ENCODE peak calls at places on chromosomes 7 and 10, in six cellular contexts. H is IMR-90, N is mucosa of descending colon, U is neural progenitor cell, G is HCT116, J is astrocyte of the spinal cord. E is an unnamed sample.

GRCh38 chr7:156334636-156335035 is 305.9 kb upstream of the RNF32 start:
- DNase-seq in N (no peak), J (no peak), G (no peak), H (no peak), U (no peak), E (no peak)

GRCh38 chr7:142139597-142140501 is 28.3 kb downstream of the MGAM2 start:
- DNase-seq in J (no peak), G (no peak), H (no peak), N (no peak), U (no peak), E (no peak)

GRCh38 chr7:80087051-80087767 is 47.4 kb upstream of the GNAI1 start:
- DNase-seq in J (peak), N (no peak), H (peak), U (no peak), G (peak), E (peak)

GRCh38 chr7:39838326-39838725 is 111.7 kb upstream of the CDK13 start:
- DNase-seq in G (peak), J (peak), N (no peak), H (peak), U (no peak), E (peak)

GRCh38 chr7:2527505-2528464 is 8.2 kb downstream of the LFNG start:
- DNase-seq in H (peak), N (peak), U (no peak), J (peak), G (no peak), E (no peak)

GRCh38 chr7:2863461-2864066 is 19.5 kb upstream of the GNA12 start:
- DNase-seq in G (peak), U (no peak), J (peak), N (peak), H (peak), E (peak)

GRCh38 chr10:117375360-117376147 is at the start of gene PDZD8:
- DNase-seq in U (peak), H (peak), J (peak), G (peak), N (peak), E (peak)

GRCh38 chr10:68109312-68109711 is at the start of gene MYPN:
- DNase-seq in N (no peak), J (no peak), G (no peak), H (no peak), U (no peak), E (no peak)

GRCh38 chr7:94393251-94393758 is 1.4 kb upstream of the COL1A2 start:
- DNase-seq in J (no peak), U (peak), H (peak), G (no peak), N (no peak), E (no peak)

GRCh38 chr10:31581741-31582323 is 262.8 kb downstream of the ZEB1 start:
- DNase-seq in U (no peak), G (peak), J (no peak), H (no peak), N (no peak), E (no peak)

GRCh38 chr10:58175990-58176910 is 91.4 kb downstream of the IPMK start:
- DNase-seq in G (no peak), H (peak), N (no peak), U (peak), J (peak), E (no peak)

GRCh38 chr7:12322287-12322902 is 81.3 kb downstream of the VWDE start:
- DNase-seq in J (peak), G (peak), U (no peak), N (no peak), H (peak), E (peak)

GRCh38 chr10:21270976-21271375 is 254.5 kb downstream of the SKIDA1 start:
- DNase-seq in G (no peak), J (no peak), H (no peak), N (no peak), U (no peak), E (no peak)

GRCh38 chr10:112950714-112951348 is 784 bp downstream of the TCF7L2 start:
- DNase-seq in N (peak), H (peak), U (peak), J (peak), G (no peak), E (no peak)

GRCh38 chr7:131495679-131496498 is 60.5 kb downstream of the PODXL start:
- DNase-seq in H (no peak), G (no peak), U (no peak), N (no peak), J (no peak), E (no peak)

GRCh38 chr10:35215107-35215506 is 88.5 kb downstream of the CREM start:
- DNase-seq in H (no peak), N (no peak), G (no peak), U (no peak), J (no peak), E (no peak)

GRCh38 chr10:26781797-26782196 is 79.0 kb downstream of the ABI1 start:
- DNase-seq in G (no peak), H (peak), U (no peak), J (peak), N (no peak), E (no peak)

GRCh38 chr7:158492372-158492771 is 95.3 kb downstream of the PTPRN2 start:
- DNase-seq in J (no peak), N (no peak), H (no peak), G (no peak), U (no peak), E (no peak)

GRCh38 chr7:16708980-16709379 is 44.6 kb upstream of the TSPAN13 start:
- DNase-seq in J (peak), U (no peak), N (no peak), G (no peak), H (peak), E (peak)

GRCh38 chr10:124129471-124129870 is 36.1 kb upstream of the CHST15 start:
- DNase-seq in U (no peak), G (no peak), N (no peak), J (no peak), H (no peak), E (no peak)

GRCh38 chr7:129436335-129436923 is 2.2 kb downstream of the STRIP2 start:
- DNase-seq in H (no peak), G (no peak), N (no peak), U (no peak), J (no peak), E (no peak)

GRCh38 chr10:60534791-60535389 is 145.2 kb upstream of the ANK3 start:
- DNase-seq in J (no peak), H (no peak), G (no peak), N (no peak), U (no peak), E (no peak)

GRCh38 chr7:65307651-65308299 is 65.9 kb upstream of the ZNF92 start:
- DNase-seq in J (peak), H (peak), N (peak), U (peak), G (peak), E (peak)

GRCh38 chr7:44398953-44399574 is 73.7 kb upstream of the CAMK2B start:
- DNase-seq in G (no peak), H (peak), U (no peak), N (no peak), J (peak), E (no peak)

GRCh38 chr7:18399624-18400235 is 95.8 kb upstream of the HDAC9 start:
- DNase-seq in J (no peak), H (peak), U (peak), N (no peak), G (no peak), E (no peak)

GRCh38 chr10:106958591-106959328 is 205.7 kb downstream of the SORCS1 start:
- DNase-seq in U (no peak), N (no peak), J (no peak), G (no peak), H (no peak), E (no peak)

GRCh38 chr10:26881600-26882331 is 21.0 kb upstream of the ABI1 start:
- DNase-seq in G (peak), J (peak), U (peak), N (no peak), H (peak), E (peak)

GRCh38 chr7:41624818-41625217 is 78.1 kb downstream of the INHBA start:
- DNase-seq in U (no peak), J (peak), G (no peak), H (peak), N (no peak), E (no peak)

GRCh38 chr7:79084423-79084822 is 369.0 kb downstream of the MAGI2 start:
- DNase-seq in J (no peak), U (no peak), H (peak), N (no peak), G (no peak), E (no peak)

GRCh38 chr10:28721318-28721717 is 44.0 kb downstream of the BAMBI start:
- DNase-seq in J (no peak), H (no peak), U (no peak), N (no peak), G (no peak), E (no peak)

GRCh38 chr7:90817846-90818245 is 221.7 kb downstream of the CDK14 start:
- DNase-seq in U (peak), J (no peak), H (no peak), G (no peak), N (no peak), E (no peak)
- H3K4me3 ChIP-seq in U (no peak), J (no peak), H (no peak), G (no peak), N (no peak), E (no peak)

GRCh38 chr10:3786295-3786981 is 1.4 kb upstream of the KLF6 start:
- DNase-seq in H (peak), G (peak), N (peak), U (peak), J (peak), E (no peak)
- H3K4me3 ChIP-seq in H (no peak), G (peak), N (peak), U (peak), J (peak), E (peak)

DNA sequence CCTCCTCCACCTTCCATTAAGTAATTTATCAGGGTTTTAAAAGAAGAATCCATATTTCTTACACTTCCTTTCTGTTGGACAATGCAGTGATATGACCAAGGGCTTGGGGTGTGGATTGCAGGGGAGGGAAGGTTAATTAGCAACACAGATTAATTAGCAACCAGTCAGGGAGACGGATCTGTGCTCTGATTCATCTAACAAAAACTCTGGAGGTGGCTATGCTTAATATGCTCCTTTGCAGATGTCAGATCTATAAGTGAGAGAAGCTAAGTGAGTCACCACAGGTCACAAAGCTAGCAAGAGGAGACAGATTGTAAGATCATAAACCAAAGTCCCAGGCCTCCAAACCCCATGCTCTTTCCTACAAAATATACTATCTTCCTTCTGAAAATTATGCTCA is 178.8 kb upstream of the ITGB1 start:
- DNase-seq in N (no peak), U (no peak), H (peak), J (peak), G (peak), E (no peak)
- H3K4me3 ChIP-seq in N (no peak), U (no peak), H (no peak), J (no peak), G (peak), E (no peak)

GRCh38 chr7:82384779-82385178 is 58.8 kb downstream of the CACNA2D1 start:
- DNase-seq in U (no peak), H (no peak), G (no peak), J (no peak), N (no peak), E (no peak)
- H3K4me3 ChIP-seq in U (no peak), H (no peak), G (no peak), J (no peak), N (no peak), E (no peak)

DNA sequence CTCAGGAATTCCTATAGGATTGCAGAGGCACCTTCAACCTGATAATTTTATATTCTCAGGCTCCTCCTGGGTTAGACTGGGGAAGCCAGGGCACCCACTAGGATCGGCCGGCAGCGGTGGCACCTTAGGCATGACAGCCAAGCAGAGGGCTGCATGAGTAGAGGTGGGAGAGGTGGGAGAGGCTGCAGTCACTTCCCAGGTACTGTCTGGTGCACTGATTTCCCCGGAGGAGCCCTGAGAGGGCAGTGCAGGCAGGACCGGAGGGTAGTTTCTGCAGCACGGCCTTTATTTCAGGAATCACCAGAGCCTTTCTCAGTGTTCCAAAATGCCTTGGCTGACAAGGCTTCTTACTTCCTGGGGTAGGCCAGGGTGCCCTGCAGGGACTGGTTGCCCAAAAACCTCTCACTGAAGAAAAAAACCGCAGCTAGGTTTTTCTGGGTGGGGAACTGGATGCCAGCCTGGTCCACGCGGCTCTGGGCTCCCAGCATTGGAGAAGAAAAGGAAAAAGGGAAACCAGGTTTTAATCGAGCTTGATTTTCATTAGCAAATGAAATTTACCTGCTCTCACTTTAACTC is 3.6 kb upstream of the HOXA13 start:
- DNase-seq in N (peak), U (no peak), J (no peak), G (no peak), H (no peak), E (no peak)
- H3K4me3 ChIP-seq in N (no peak), U (no peak), J (no peak), G (no peak), H (no peak), E (no peak)

DNA sequence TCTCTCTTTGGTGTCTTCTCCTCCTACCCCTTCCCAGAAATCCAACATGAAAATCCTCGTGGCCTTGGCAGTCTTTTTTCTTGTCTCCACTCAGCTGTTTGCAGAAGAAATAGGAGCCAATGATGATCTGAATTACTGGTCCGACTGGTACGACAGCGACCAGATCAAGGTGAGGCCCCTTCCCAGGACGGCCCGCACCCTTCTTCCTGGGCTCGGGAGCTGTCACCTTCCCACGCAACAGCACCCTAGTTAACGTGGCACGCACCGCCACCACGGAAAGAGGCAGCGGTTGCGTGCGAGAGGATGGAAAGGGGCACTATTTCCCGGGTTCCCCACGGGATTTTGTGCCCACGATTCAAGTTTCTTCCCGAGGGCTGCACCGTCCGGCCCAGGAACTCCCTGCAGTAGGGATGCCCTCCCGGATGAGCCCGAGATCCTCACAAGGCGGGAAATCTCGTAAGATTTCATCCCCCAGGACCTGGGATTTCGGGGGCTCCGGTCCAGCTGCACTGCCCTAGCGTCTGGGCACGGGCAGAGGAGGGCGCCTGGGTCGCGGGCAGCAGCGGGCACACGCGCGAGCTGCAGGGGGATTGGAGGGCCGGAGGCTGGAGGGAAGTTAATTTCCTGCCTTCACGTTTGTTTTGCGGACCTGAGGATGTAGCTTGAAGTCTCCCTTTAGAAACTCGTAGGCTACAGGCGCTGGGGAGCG is 835 bp downstream of the TAC1 start:
- DNase-seq in N (no peak), U (peak), H (no peak), G (no peak), J (no peak), E (no peak)
- H3K4me3 ChIP-seq in N (no peak), U (peak), H (no peak), G (no peak), J (no peak), E (peak)

DNA sequence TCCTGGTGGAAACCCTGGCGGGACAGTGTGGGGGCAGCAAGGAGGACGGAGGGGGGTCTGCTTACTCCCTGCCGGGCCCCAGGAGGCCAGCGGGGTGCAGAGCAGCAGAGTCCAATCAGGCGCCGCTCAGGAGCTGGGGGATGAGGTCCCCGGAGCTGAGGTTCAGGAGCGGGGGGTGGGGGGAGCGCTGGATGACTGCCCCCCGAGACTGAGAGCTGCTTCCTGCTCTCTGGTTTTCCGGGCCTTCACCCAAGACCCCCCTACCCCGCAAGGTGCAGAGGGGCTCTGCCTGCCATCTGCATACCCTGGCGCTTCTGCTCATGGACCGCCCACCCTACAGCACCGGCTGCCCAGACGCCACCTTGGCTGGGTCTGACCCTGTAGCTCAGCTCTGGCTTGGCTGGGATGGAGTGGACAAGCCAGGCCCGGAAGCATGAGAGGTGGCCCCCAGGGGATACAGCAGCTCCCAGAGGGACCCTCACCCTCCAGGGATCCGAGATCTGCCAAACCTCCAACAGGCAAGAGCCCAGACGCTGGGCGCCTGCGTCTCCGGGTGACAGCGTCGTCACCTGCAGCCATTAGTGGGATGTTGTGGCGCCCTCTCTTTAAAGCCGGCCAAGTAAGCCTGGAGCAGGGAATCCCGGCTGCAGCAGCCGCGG is 923 bp downstream of the KNDC1 start:
- DNase-seq in H (no peak), G (no peak), N (no peak), U (peak), J (no peak), E (no peak)
- H3K4me3 ChIP-seq in H (peak), G (peak), N (no peak), U (peak), J (no peak), E (peak)

GRCh38 chr7:88111136-88111748 is 108.6 kb downstream of the SRI start:
- DNase-seq in G (peak), U (peak), J (peak), H (peak), N (no peak), E (peak)
- H3K4me3 ChIP-seq in G (no peak), U (no peak), J (no peak), H (no peak), N (no peak), E (no peak)

GRCh38 chr7:105002-105401 is 87.4 kb upstream of the FAM20C start:
- DNase-seq in J (no peak), H (no peak), G (no peak), N (no peak), U (no peak), E (no peak)
- H3K4me3 ChIP-seq in J (no peak), H (no peak), G (no peak), N (no peak), U (no peak), E (no peak)

E was measured in astrocyte of the cerebellum.